ENCODE peak calls at places on chromosomes 13 and 19, in ten cellular contexts. R is CD8-positive, alpha-beta T cell; T is colonic mucosa; X is right lobe of liver; C is psoas muscle; F is mesendoderm; Y is uterus; L is spleen; N is left ventricle myocardium inferior; Q is mucosa of descending colon. B is an unnamed sample. For H3K36me3, the result is how much of the 10 kb centered on the place peaks cover.

GRCh38 chr19:2027361-2027760 is 11.8 kb upstream of the BTBD2 start:
- DNase-seq in R (no peak), T (no peak), X (no peak), C (peak), F (no peak), Y (no peak), L (no peak), N (no peak), Q (no peak), B (no peak)

GRCh38 chr19:55958356-55958755 is 10.7 kb downstream of the NLRP8 start:
- DNase-seq in R (no peak), T (no peak), X (no peak), C (no peak), F (no peak), Y (no peak), L (no peak), N (no peak), Q (no peak), B (no peak)

GRCh38 chr13:26473571-26474230 is 83.8 kb upstream of the WASF3 start:
- DNase-seq in R (no peak), T (no peak), X (no peak), C (no peak), F (no peak), Y (no peak), L (no peak), N (no peak), Q (no peak), B (no peak)

GRCh38 chr19:43651758-43652545 is 12.3 kb upstream of the CADM4 start:
- DNase-seq in R (no peak), T (peak), X (no peak), C (peak), F (peak), Y (peak), L (no peak), N (no peak), Q (no peak), B (no peak)

GRCh38 chr13:33206425-33206824 is 79.1 kb downstream of the STARD13 start:
- DNase-seq in R (no peak), T (no peak), X (no peak), C (no peak), F (no peak), Y (no peak), L (no peak), N (no peak), Q (no peak), B (no peak)

GRCh38 chr19:13748169-13748884 is 16.0 kb upstream of the MRI1 start:
- DNase-seq in R (no peak), T (peak), X (no peak), C (no peak), F (peak), Y (no peak), L (no peak), N (no peak), Q (no peak), B (no peak)

GRCh38 chr19:30784850-30785459 is 412.8 kb downstream of the ZNF536 start:
- DNase-seq in R (peak), T (peak), X (peak), C (peak), F (peak), Y (peak), L (peak), N (peak), Q (no peak), B (peak)

GRCh38 chr19:33344611-33345010 is 28.9 kb upstream of the CEBPG start:
- DNase-seq in R (no peak), T (no peak), X (no peak), C (no peak), F (no peak), Y (no peak), L (no peak), N (no peak), Q (no peak), B (no peak)

GRCh38 chr13:49450105-49450819 is 6.2 kb downstream of the SETDB2 start:
- DNase-seq in R (no peak), T (no peak), X (no peak), C (no peak), F (no peak), Y (no peak), L (no peak), N (no peak), Q (no peak), B (no peak)

GRCh38 chr19:36067681-36068080 is 13.0 kb downstream of the WDR62 start:
- DNase-seq in R (no peak), T (no peak), X (no peak), C (no peak), F (no peak), Y (no peak), L (no peak), N (no peak), Q (no peak), B (no peak)
- H3K36me3 ChIP-seq in R (under half), T (under half), X (under half), C (under half), F (under half), Y (under half), L (under half), N (under half), Q (under half), B (under half)

GRCh38 chr19:46394398-46394797 is 19.0 kb downstream of the CCDC8 start:
- DNase-seq in R (no peak), T (no peak), X (peak), C (peak), F (peak), Y (no peak), L (peak), N (no peak), Q (no peak), B (no peak)
- H3K36me3 ChIP-seq in R (under half), T (under half), X (under half), C (under half), F (under half), Y (under half), L (under half), N (under half), Q (under half), B (under half)

GRCh38 chr19:3057275-3057714 is 5.0 kb downstream of the TLE5 start:
- DNase-seq in R (no peak), T (peak), X (peak), C (peak), F (peak), Y (peak), L (peak), N (peak), Q (peak), B (no peak)
- H3K36me3 ChIP-seq in R (half or more), T (under half), X (under half), C (under half), F (under half), Y (under half), L (half or more), N (half or more), Q (under half), B (under half)

GRCh38 chr13:113451951-113452421 is 1.3 kb downstream of the ADPRHL1 start:
- DNase-seq in R (no peak), T (no peak), X (no peak), C (peak), F (no peak), Y (no peak), L (no peak), N (peak), Q (peak), B (no peak)

GRCh38 chr13:113455384-113455783 is 2.1 kb upstream of the ADPRHL1 start:
- DNase-seq in R (no peak), T (no peak), X (no peak), C (peak), F (no peak), Y (no peak), L (no peak), N (no peak), Q (no peak), B (no peak)

GRCh38 chr13:113452942-113453901 is at the start of gene ADPRHL1:
- DNase-seq in R (no peak), T (no peak), X (no peak), C (peak), F (no peak), Y (no peak), L (no peak), N (peak), Q (no peak), B (peak)

GRCh38 chr13:113454936-113455335 is 1.6 kb upstream of the ADPRHL1 start:
- DNase-seq in R (no peak), T (no peak), X (no peak), C (peak), F (no peak), Y (no peak), L (no peak), N (no peak), Q (no peak), B (no peak)

DNA sequence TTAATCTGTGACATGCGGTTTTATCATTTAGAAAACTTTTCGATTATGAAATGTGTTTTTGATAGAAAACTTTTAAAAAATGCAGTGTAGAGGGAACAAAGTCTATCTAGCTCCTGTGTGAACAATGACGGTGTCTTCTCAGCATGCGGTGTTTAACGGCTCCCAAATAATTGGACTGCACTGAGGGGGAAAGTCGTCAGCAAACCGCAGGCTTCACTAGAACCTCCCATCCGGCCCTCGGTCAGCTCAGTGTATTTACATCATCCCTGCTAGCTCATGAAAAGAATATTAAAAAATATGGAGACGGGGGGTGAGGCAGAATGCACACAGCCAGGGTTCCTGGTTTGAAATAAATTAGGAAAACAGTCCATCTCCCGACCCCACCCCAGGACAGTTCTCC is 674 bp upstream of the ADPRHL1 start:
- DNase-seq in R (no peak), T (no peak), X (no peak), C (peak), F (no peak), Y (no peak), L (no peak), N (no peak), Q (no peak), B (no peak)
- H3K36me3 ChIP-seq in R (under half), T (under half), X (under half), C (under half), F (under half), Y (under half), L (under half), N (under half), Q (under half), B (half or more)

GRCh38 chr13:46158983-46159382 is 23.0 kb downstream of the LCP1 start:
- DNase-seq in R (no peak), T (no peak), X (no peak), C (no peak), F (no peak), Y (no peak), L (no peak), N (no peak), Q (no peak), B (no peak)
- H3K36me3 ChIP-seq in R (under half), T (under half), X (under half), C (under half), F (under half), Y (under half), L (under half), N (under half), Q (under half), B (under half)

B was measured in neuronal stem cell.